ENCODE peak calls at places on chromosomes 1 and 21, in nine cellular contexts. B is cardiac fibroblast; G is stimulated activated naive CD4-positive, alpha-beta T cell; T is stimulated activated CD4-positive, alpha-beta T cell treated with anti-CD3 and anti-CD28 coated beads, TNF-alpha, amount 100 ng/mL, for 1 hour; N is mucosa of descending colon; X is amygdala; L is T follicular helper cell; V is GDM1; U is iris pigment epithelial cell. S is an unnamed sample.

GRCh38 chr1:173042806-173043205 is 7.9 kb downstream of the TNFSF18 start:
- DNase-seq in B (peak), G (no peak), T (no peak), N (no peak), X (no peak), L (no peak), V (no peak), U (peak), S (no peak)

GRCh38 chr1:42931911-42932422 is 26.7 kb downstream of the SLC2A1 start:
- DNase-seq in B (no peak), G (peak), T (peak), N (peak), X (no peak), L (peak), V (peak), U (no peak), S (peak)

GRCh38 chr1:113007706-113008364 is 51.8 kb upstream of the SLC16A1 start:
- DNase-seq in B (no peak), G (no peak), T (no peak), N (no peak), X (no peak), L (no peak), V (no peak), U (no peak), S (no peak)

GRCh38 chr1:67052741-67053534 is 1.0 kb downstream of the SLC35D1 start:
- DNase-seq in B (peak), G (peak), T (no peak), N (peak), X (no peak), L (peak), V (peak), U (peak), S (peak)

GRCh38 chr1:212186427-212187207 is 98.6 kb upstream of the PPP2R5A start:
- DNase-seq in B (peak), G (no peak), T (no peak), N (no peak), X (no peak), L (no peak), V (peak), U (no peak), S (peak)

GRCh38 chr1:207959141-207959825 is 48.4 kb upstream of the CD34 start:
- DNase-seq in B (peak), G (no peak), T (no peak), N (peak), X (peak), L (no peak), V (no peak), U (peak), S (no peak)

GRCh38 chr21:38505654-38506523 is 7.6 kb upstream of the ERG start:
- DNase-seq in B (peak), G (no peak), T (no peak), N (no peak), X (no peak), L (no peak), V (peak), U (peak), S (peak)

GRCh38 chr21:44910229-44911065 is 10.3 kb downstream of the ITGB2 start:
- DNase-seq in B (no peak), G (no peak), T (no peak), N (no peak), X (no peak), L (no peak), V (no peak), U (no peak), S (no peak)

GRCh38 chr1:213070399-213070798 is 19.4 kb downstream of the RPS6KC1 start:
- DNase-seq in B (peak), G (no peak), T (no peak), N (no peak), X (no peak), L (no peak), V (peak), U (peak), S (no peak)

GRCh38 chr1:32047701-32048100 is 25.0 kb upstream of the TMEM39B start:
- DNase-seq in B (no peak), G (no peak), T (no peak), N (no peak), X (no peak), L (no peak), V (no peak), U (no peak), S (no peak)